ENCODE peak calls at places on chromosomes 6 and 20, in four cellular contexts. One of them, this sample, is unnamed.

GRCh38 chr6:120031837-120032236 is 682.3 kb upstream of the MAN1A1 start:
- DNase-seq in MCF 10A: no peak
- DNase-seq in H54: no peak
- DNase-seq in psoas muscle: no peak
- DNase-seq in this sample: no peak

GRCh38 chr6:5446362-5447075 is 185.2 kb downstream of the FARS2 start:
- DNase-seq in MCF 10A: peak; percentile 21
- DNase-seq in H54: no peak
- DNase-seq in psoas muscle: no peak
- DNase-seq in this sample: no peak

GRCh38 chr6:113344969-113345368 is 512.2 kb upstream of the MARCKS start:
- DNase-seq in MCF 10A: no peak
- DNase-seq in H54: no peak
- DNase-seq in psoas muscle: no peak
- DNase-seq in this sample: no peak

GRCh38 chr6:131669891-131670290 is 31.3 kb downstream of the OR2A4 start:
- DNase-seq in MCF 10A: no peak
- DNase-seq in H54: no peak
- DNase-seq in psoas muscle: no peak
- DNase-seq in this sample: no peak

GRCh38 chr6:11354019-11354418 is 121.6 kb upstream of the NEDD9 start:
- DNase-seq in MCF 10A: peak; percentile 36
- DNase-seq in H54: no peak
- DNase-seq in psoas muscle: no peak
- DNase-seq in this sample: no peak

GRCh38 chr6:148192310-148192709 is 150.3 kb upstream of the SASH1 start:
- DNase-seq in MCF 10A: peak; percentile 52
- DNase-seq in H54: peak; percentile 25
- DNase-seq in psoas muscle: no peak
- DNase-seq in this sample: no peak

GRCh38 chr6:11236351-11236750 is 3.9 kb upstream of the NEDD9 start:
- DNase-seq in MCF 10A: no peak
- DNase-seq in H54: no peak
- DNase-seq in psoas muscle: no peak
- DNase-seq in this sample: no peak

GRCh38 chr6:49333345-49334120 is 129.5 kb downstream of the MMUT start:
- DNase-seq in MCF 10A: peak; percentile 6
- DNase-seq in H54: no peak
- DNase-seq in psoas muscle: no peak
- DNase-seq in this sample: no peak

GRCh38 chr20:16459019-16459700 is 114.1 kb downstream of the KIF16B start:
- DNase-seq in MCF 10A: peak; percentile 83
- DNase-seq in H54: peak; percentile 27
- DNase-seq in psoas muscle: peak; percentile 56
- DNase-seq in this sample: no peak

GRCh38 chr6:36384095-36384494 is 3.4 kb downstream of the ETV7 start:
- DNase-seq in MCF 10A: no peak
- DNase-seq in H54: no peak
- DNase-seq in psoas muscle: no peak
- DNase-seq in this sample: no peak

GRCh38 chr20:5843054-5843731 is 93.0 kb downstream of the SHLD1 start:
- DNase-seq in MCF 10A: no peak
- DNase-seq in H54: no peak
- DNase-seq in psoas muscle: no peak
- DNase-seq in this sample: no peak

GRCh38 chr20:59830107-59831023 is 103.1 kb downstream of the SYCP2 start:
- DNase-seq in MCF 10A: peak; percentile 42
- DNase-seq in H54: no peak
- DNase-seq in psoas muscle: no peak
- DNase-seq in this sample: peak; percentile 13

GRCh38 chr20:48448601-48449384 is 379.0 kb downstream of the PREX1 start:
- DNase-seq in MCF 10A: no peak
- DNase-seq in H54: no peak
- DNase-seq in psoas muscle: no peak
- DNase-seq in this sample: no peak

GRCh38 chr20:47872341-47872740 is 87.1 kb upstream of the SULF2 start:
- DNase-seq in MCF 10A: no peak
- DNase-seq in H54: no peak
- DNase-seq in psoas muscle: no peak
- DNase-seq in this sample: no peak

GRCh38 chr6:38715016-38715809 is at the start of gene DNAH8:
- DNase-seq in MCF 10A: no peak
- DNase-seq in H54: no peak
- DNase-seq in psoas muscle: no peak
- DNase-seq in this sample: no peak

GRCh38 chr20:6058684-6059295 is 4.9 kb upstream of the LRRN4 start:
- DNase-seq in MCF 10A: no peak
- DNase-seq in H54: no peak
- DNase-seq in psoas muscle: no peak
- DNase-seq in this sample: no peak

GRCh38 chr6:105803439-105803838 is 282.7 kb upstream of the PRDM1 start:
- DNase-seq in MCF 10A: no peak
- DNase-seq in H54: no peak
- DNase-seq in psoas muscle: no peak
- DNase-seq in this sample: no peak

GRCh38 chr6:34143884-34144580 is 1.9 kb downstream of the GRM4 start:
- DNase-seq in MCF 10A: no peak
- DNase-seq in H54: no peak
- DNase-seq in psoas muscle: peak; percentile 65
- DNase-seq in this sample: no peak

GRCh38 chr6:136922680-136922996 is 537 bp downstream of the SLC35D3 start:
- DNase-seq in MCF 10A: no peak
- DNase-seq in H54: no peak
- DNase-seq in psoas muscle: no peak
- DNase-seq in this sample: no peak

This sample was measured in colonic mucosa.